ENCODE peak calls at places on chromosomes 7 and 10, in five cellular contexts. K, H, C, M and J are unnamed samples.

GRCh38 chr10:70558295-70558694 is 44.2 kb downstream of the PRF1 start:
- DNase-seq in K (no peak), H (no peak), C (no peak), M (no peak), J (no peak)

GRCh38 chr10:6494934-6495592 is 85.0 kb downstream of the PRKCQ start:
- DNase-seq in K (peak), H (no peak), C (peak), M (peak), J (no peak)

GRCh38 chr7:8249121-8249520 is 12.8 kb downstream of the ICA1 start:
- DNase-seq in K (no peak), H (no peak), C (no peak), M (no peak), J (no peak)

GRCh38 chr7:139725077-139725476 is 52.7 kb downstream of the HIPK2 start:
- DNase-seq in K (no peak), H (peak), C (no peak), M (no peak), J (no peak)

GRCh38 chr10:104580321-104580720 is 60.8 kb upstream of the SORCS3 start:
- DNase-seq in K (no peak), H (no peak), C (no peak), M (no peak), J (no peak)

GRCh38 chr7:26250239-26250638 is 41.4 kb upstream of the SNX10 start:
- DNase-seq in K (no peak), H (no peak), C (no peak), M (no peak), J (no peak)

GRCh38 chr10:44979281-44980181 is 922 bp upstream of the DEPP1 start:
- DNase-seq in K (no peak), H (no peak), C (no peak), M (no peak), J (peak)

GRCh38 chr7:117808910-117809705 is 64.1 kb downstream of the CTTNBP2 start:
- DNase-seq in K (no peak), H (no peak), C (no peak), M (no peak), J (no peak)

GRCh38 chr7:34840176-34840785 is 182.3 kb downstream of the NPSR1 start:
- DNase-seq in K (no peak), H (no peak), C (no peak), M (no peak), J (no peak)

GRCh38 chr10:34690403-34691049 is 124.6 kb downstream of the PARD3 start:
- DNase-seq in K (no peak), H (no peak), C (no peak), M (no peak), J (no peak)

GRCh38 chr7:157446322-157446721 is 109.5 kb downstream of the DNAJB6 start:
- DNase-seq in K (no peak), H (no peak), C (no peak), M (no peak), J (no peak)

GRCh38 chr10:61662794-61663259 is at the start of gene CABCOCO1:
- DNase-seq in K (no peak), H (no peak), C (no peak), M (no peak), J (no peak)

GRCh38 chr7:128129224-128129864 is 98.1 kb upstream of the LRRC4 start:
- DNase-seq in K (no peak), H (no peak), C (no peak), M (no peak), J (no peak)

GRCh38 chr7:50940621-50941020 is 157.9 kb upstream of the GRB10 start:
- DNase-seq in K (no peak), H (no peak), C (no peak), M (no peak), J (no peak)

GRCh38 chr10:17607603-17608332 is 9.4 kb downstream of the HACD1 start:
- DNase-seq in K (no peak), H (peak), C (peak), M (no peak), J (no peak)

GRCh38 chr7:123635551-123636359 is 19.9 kb upstream of the LMOD2 start:
- DNase-seq in K (no peak), H (no peak), C (no peak), M (no peak), J (no peak)

GRCh38 chr7:46784746-46785145 is 797.2 kb downstream of the TNS3 start:
- DNase-seq in K (no peak), H (no peak), C (no peak), M (no peak), J (no peak)

GRCh38 chr7:5198741-5199140 is 8.7 kb downstream of the WIPI2 start:
- DNase-seq in K (no peak), H (no peak), C (no peak), M (no peak), J (no peak)

GRCh38 chr7:121572615-121573014 is 176.5 kb upstream of the FAM3C start:
- DNase-seq in K (no peak), H (no peak), C (no peak), M (no peak), J (no peak)

GRCh38 chr10:79321494-79321882 is 25.8 kb upstream of the PPIF start:
- DNase-seq in K (no peak), H (no peak), C (no peak), M (no peak), J (no peak)

GRCh38 chr7:37095122-37095521 is 353.5 kb downstream of the ELMO1 start:
- DNase-seq in K (no peak), H (no peak), C (no peak), M (no peak), J (no peak)

GRCh38 chr10:131127610-131128009 is 183.9 kb downstream of the TCERG1L start:
- DNase-seq in K (no peak), H (no peak), C (peak), M (no peak), J (peak)

GRCh38 chr10:48778193-48778857 is 93.7 kb downstream of the WDFY4 start:
- DNase-seq in K (no peak), H (no peak), C (no peak), M (no peak), J (no peak)

GRCh38 chr10:78359641-78360091 is 326.0 kb downstream of the RPS24 start:
- DNase-seq in K (no peak), H (no peak), C (no peak), M (no peak), J (no peak)

GRCh38 chr10:59470570-59470969 is 108.2 kb upstream of the FAM13C start:
- DNase-seq in K (no peak), H (no peak), C (no peak), M (no peak), J (no peak)

GRCh38 chr7:135260470-135260869 is 26.8 kb downstream of the STRA8 start:
- DNase-seq in K (no peak), H (no peak), C (no peak), M (no peak), J (no peak)